ENCODE peak calls at places on chromosomes 2 and 18, in eight cellular contexts. H is K562, C is MM.1S, Y is neuronal stem cell, Z is astrocyte, P is fibroblast of lung, V is HCT116, B is GM23248. M is an unnamed sample. For H3K27me3, the result is how much of the 10 kb centered on the place peaks cover.

GRCh38 chr2:217466799-217467198 is 536.0 kb downstream of the TNS1 start:
- DNase-seq in Z (no peak), C (no peak), Y (no peak), V (no peak), B (no peak), H (no peak), P (no peak), M (no peak)

GRCh38 chr2:207871506-207871905 is 101.8 kb upstream of the FZD5 start:
- DNase-seq in Y (no peak), B (no peak), C (no peak), H (no peak), V (no peak), Z (peak), P (peak), M (no peak)

GRCh38 chr2:64383881-64384280 is 70.1 kb upstream of the LGALSL start:
- DNase-seq in Z (no peak), P (no peak), C (no peak), V (no peak), Y (no peak), B (no peak), H (no peak), M (no peak)

GRCh38 chr2:11661891-11662435 is 8.0 kb downstream of the NTSR2 start:
- DNase-seq in V (no peak), Y (no peak), Z (no peak), B (no peak), C (no peak), P (no peak), H (no peak), M (no peak)

GRCh38 chr2:144548532-144549191 is 28.7 kb upstream of the ZEB2 start:
- DNase-seq in H (no peak), Z (no peak), B (no peak), P (no peak), C (peak), Y (no peak), V (no peak), M (no peak)

GRCh38 chr2:157182834-157183396 is 74.6 kb upstream of the GALNT5 start:
- DNase-seq in P (peak), V (no peak), Z (peak), C (no peak), B (peak), H (no peak), Y (no peak), M (peak)

GRCh38 chr2:71950256-71951066 is 197.2 kb downstream of the CYP26B1 start:
- DNase-seq in Z (no peak), V (no peak), Y (no peak), P (no peak), B (peak), H (no peak), C (no peak), M (no peak)

GRCh38 chr2:69196327-69197117 is 183.5 kb downstream of the ANTXR1 start:
- DNase-seq in V (no peak), H (no peak), C (no peak), P (peak), B (peak), Y (no peak), Z (peak), M (no peak)

GRCh38 chr18:3012920-3013810 is at the start of gene LPIN2:
- DNase-seq in H (peak), Y (peak), C (peak), P (peak), Z (peak), B (peak), V (peak), M (peak)

GRCh38 chr2:136115183-136115751 is 2.7 kb downstream of the CXCR4 start:
- DNase-seq in P (no peak), Z (no peak), B (no peak), Y (no peak), H (no peak), V (no peak), C (no peak), M (no peak)

GRCh38 chr2:130872276-130873125 is 35.8 kb downstream of the ARHGEF4 start:
- DNase-seq in B (no peak), P (no peak), C (no peak), Y (peak), Z (no peak), V (no peak), H (no peak), M (no peak)

GRCh38 chr18:57951999-57952774 is 91.8 kb upstream of the NEDD4L start:
- DNase-seq in P (peak), C (no peak), B (no peak), Z (no peak), V (no peak), H (no peak), Y (no peak), M (no peak)

GRCh38 chr2:3657881-3658280 is at the start of gene ALLC:
- DNase-seq in C (no peak), V (no peak), Y (no peak), Z (no peak), P (no peak), H (no peak), B (no peak), M (no peak)

GRCh38 chr2:241636182-241636982 is 576 bp downstream of the THAP4 start:
- DNase-seq in H (peak), Y (peak), V (no peak), C (peak), P (peak), Z (no peak), B (peak), M (peak)

GRCh38 chr2:171487803-171488259 is 34.4 kb upstream of the CYBRD1 start:
- DNase-seq in Z (no peak), C (no peak), V (no peak), B (no peak), P (no peak), Y (no peak), H (no peak), M (no peak)
- H3K27me3 ChIP-seq in Z (under half), C (under half), V (under half), B (under half), P (under half), Y (under half), H (under half), M (under half)

DNA sequence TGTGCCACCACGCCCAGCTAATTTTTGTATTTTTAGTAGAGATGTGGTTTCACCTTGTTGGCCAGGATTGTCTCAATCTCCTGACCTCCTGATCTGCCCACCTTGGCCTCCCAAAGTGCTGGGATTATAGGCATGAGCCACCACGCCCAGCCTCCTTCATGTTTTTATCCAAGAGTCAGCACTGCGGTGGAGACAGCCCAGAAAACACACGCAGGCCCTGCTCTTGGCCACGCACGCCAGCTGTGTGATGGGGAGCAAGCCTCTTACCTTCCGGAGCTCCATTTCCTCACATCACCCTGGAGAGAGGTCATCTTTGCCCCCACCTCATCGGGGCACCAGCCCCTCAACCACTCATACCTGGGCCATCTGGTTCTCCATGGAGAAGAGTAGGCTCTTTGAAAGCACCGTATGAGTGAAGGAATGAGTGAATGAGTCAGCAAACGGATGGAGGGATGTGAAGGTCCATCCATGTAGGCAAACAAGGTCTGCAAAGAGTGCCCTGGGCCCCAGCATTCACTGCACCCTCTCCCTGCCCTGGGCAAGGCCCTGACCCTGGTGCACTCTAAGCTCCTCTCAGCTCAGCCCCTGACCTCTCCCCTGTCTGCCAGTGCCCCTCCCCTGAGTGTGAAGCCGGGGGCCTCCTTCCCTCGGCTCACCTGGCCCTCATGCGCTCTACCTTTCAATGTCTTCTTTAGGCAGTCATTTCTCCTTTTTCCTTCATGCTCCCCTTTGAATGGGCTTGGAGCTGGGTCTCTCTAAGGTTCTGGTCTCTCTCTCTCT is 7.4 kb downstream of the GYPC start:
- DNase-seq in Y (no peak), H (no peak), C (no peak), P (no peak), B (no peak), Z (no peak), V (no peak), M (no peak)
- H3K4me2 ChIP-seq in Y (no peak), H (peak), C (peak), P (no peak), B (no peak), Z (no peak), V (no peak), M (no peak)

GRCh38 chr2:61460168-61460567 is 10.7 kb downstream of the USP34 start:
- DNase-seq in P (peak), B (peak), H (no peak), V (no peak), Z (peak), Y (no peak), C (no peak), M (peak)
- H3K27ac ChIP-seq in P (no peak), B (peak), H (peak), V (no peak), Z (peak), Y (no peak), C (no peak), M (peak)

DNA sequence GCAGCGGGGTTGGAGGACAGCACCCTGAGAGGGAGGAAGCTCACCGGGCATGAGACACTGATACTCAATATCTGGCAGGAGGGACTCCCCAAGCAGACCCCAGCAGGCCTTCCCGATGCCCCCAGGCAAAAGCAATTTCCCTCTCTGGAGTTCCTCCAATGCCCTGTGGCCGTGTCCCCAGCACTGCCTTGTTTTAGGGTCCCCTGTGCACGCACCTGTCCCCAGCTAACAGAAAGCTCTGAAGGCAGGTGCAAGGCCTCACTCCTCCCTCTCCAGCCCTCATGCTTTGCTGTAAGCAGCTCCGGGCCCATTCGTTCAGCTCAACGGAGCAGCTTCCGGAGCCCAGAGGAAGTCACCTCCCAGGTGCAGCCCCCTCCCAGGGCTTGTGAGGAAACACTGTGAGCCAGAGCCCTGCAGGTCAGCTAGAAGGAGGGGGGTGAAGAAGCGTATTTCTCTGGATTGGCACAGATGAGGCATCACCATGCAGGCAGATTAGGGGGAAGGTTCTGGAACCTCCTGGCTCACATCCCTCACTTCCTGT is 50.3 kb upstream of the ID2 start:
- DNase-seq in Y (no peak), H (no peak), P (no peak), V (no peak), C (no peak), B (no peak), Z (no peak), M (no peak)
- H3K27me3 ChIP-seq in Y (under half), H (half or more), P (under half), V (under half), C (under half), B (under half), Z (under half), M (under half)

GRCh38 chr2:101111917-101112771 is 39.0 kb downstream of the TBC1D8 start:
- DNase-seq in B (peak), V (no peak), C (no peak), Z (peak), Y (no peak), H (no peak), P (peak), M (no peak)
- H3K4me2 ChIP-seq in B (no peak), V (peak), C (no peak), Z (no peak), Y (no peak), H (no peak), P (no peak), M (no peak)